ENCODE peak calls at places on chromosome 3, in four cellular contexts. Z is stimulated activated CD4-positive, alpha-beta T cell treated with anti-CD3 and anti-CD28 coated beads, Interleukin-15, amount 100 ng/mL, for 1 hour; D is NAMALWA; B is skeletal muscle cell. V is an unnamed sample.

GRCh38 chr3:194404365-194405140 is 5.5 kb upstream of the GP5 start:
- DNase-seq in B (no peak), Z (no peak), D (peak), V (peak)

GRCh38 chr3:120040813-120041377 is 53.4 kb downstream of the GSK3B start:
- DNase-seq in Z (no peak), D (no peak), B (no peak), V (no peak)

GRCh38 chr3:189160519-189161309 is 11.1 kb upstream of the TPRG1 start:
- DNase-seq in D (no peak), B (no peak), Z (no peak), V (no peak)

GRCh38 chr3:38588995-38589937 is 60.2 kb downstream of the SCN5A start:
- DNase-seq in D (no peak), Z (no peak), B (no peak), V (no peak)

GRCh38 chr3:134517796-134518195 is 31.9 kb downstream of the CEP63 start:
- DNase-seq in B (peak), D (no peak), Z (no peak), V (no peak)

GRCh38 chr3:150687613-150688012 is 16.1 kb downstream of the ERICH6 start:
- DNase-seq in Z (no peak), D (no peak), B (no peak), V (no peak)

GRCh38 chr3:54278960-54279359 is 156.6 kb downstream of the CACNA2D3 start:
- DNase-seq in Z (no peak), B (no peak), D (no peak), V (no peak)

GRCh38 chr3:132448211-132448961 is 31.1 kb downstream of the DNAJC13 start:
- DNase-seq in B (no peak), D (peak), Z (no peak), V (peak)